ENCODE peak calls at places on chromosomes 2 and 18, in seven cellular contexts. A is HT-29, B is NCI-H1694 treated with DMSO at 0.1 percent for 48 hours, K is heart right ventricle, U is Ammon's horn, W is mucosa of gallbladder, E is T-helper 9 cell. N is an unnamed sample.

GRCh38 chr2:97857553-97857952 is 138.2 kb downstream of the TMEM131 start:
- DNase-seq in B (no peak), K (no peak), U (no peak), W (no peak), E (no peak), A (no peak), N (no peak)

GRCh38 chr2:230650585-230651137 is 62.0 kb upstream of the CAB39 start:
- DNase-seq in U (no peak), E (no peak), K (no peak), B (no peak), W (no peak), A (no peak), N (no peak)

GRCh38 chr2:9610781-9611548 is 19.8 kb downstream of the YWHAQ start:
- DNase-seq in W (no peak), U (no peak), A (no peak), K (no peak), E (no peak), B (no peak), N (no peak)

GRCh38 chr2:10404324-10405143 is 43.6 kb downstream of the ODC1 start:
- DNase-seq in E (no peak), U (no peak), A (no peak), B (peak; percentile 43), K (no peak), W (no peak), N (no peak)

GRCh38 chr2:6231166-6231565 is 539.0 kb downstream of the SOX11 start:
- DNase-seq in B (no peak), A (no peak), E (no peak), U (no peak), K (no peak), W (no peak), N (no peak)

GRCh38 chr2:47003641-47004427 is 88.2 kb upstream of the MCFD2 start:
- DNase-seq in W (no peak), U (no peak), B (no peak), K (no peak), A (no peak), E (no peak), N (no peak)

GRCh38 chr18:3015203-3015590 is 2.3 kb upstream of the LPIN2 start:
- DNase-seq in W (no peak), B (no peak), K (no peak), A (no peak), E (no peak), U (no peak), N (no peak)

GRCh38 chr2:39435974-39436591 is 1.0 kb downstream of the MAP4K3 start:
- DNase-seq in W (peak; percentile 42), A (peak; percentile 54), K (no peak), E (no peak), B (peak; percentile 5), U (peak; percentile 57), N (no peak)

GRCh38 chr18:79458131-79458838 is 62.6 kb downstream of the NFATC1 start:
- DNase-seq in U (no peak), E (no peak), B (no peak), K (peak; percentile 77), A (peak; percentile 4), W (peak; percentile 58), N (no peak)

GRCh38 chr2:128408349-128409305 is 90.0 kb upstream of the HS6ST1 start:
- DNase-seq in W (peak; percentile 10), A (no peak), B (no peak), E (no peak), U (no peak), K (no peak), N (no peak)

GRCh38 chr18:13216092-13216582 is 2.4 kb upstream of the LDLRAD4 start:
- DNase-seq in A (peak; percentile 66), B (peak; percentile 67), E (peak; percentile 30), U (peak; percentile 96), K (peak; percentile 64), W (peak; percentile 79), N (no peak)

GRCh38 chr2:27509326-27509725 is 12.7 kb downstream of the GCKR start:
- DNase-seq in K (no peak), E (no peak), U (no peak), A (no peak), W (no peak), B (no peak), N (no peak)

GRCh38 chr2:11710210-11710609 is 36.2 kb upstream of the LPIN1 start:
- DNase-seq in K (no peak), U (no peak), A (no peak), E (no peak), B (no peak), W (peak; percentile 72), N (no peak)

GRCh38 chr2:151976945-151977353 is 121.9 kb downstream of the CACNB4 start:
- DNase-seq in W (no peak), U (no peak), E (no peak), A (no peak), K (no peak), B (no peak), N (no peak)

GRCh38 chr2:10554961-10555809 is 107.1 kb upstream of the ODC1 start:
- DNase-seq in U (no peak), A (no peak), W (no peak), B (no peak), E (no peak), K (no peak), N (no peak)

GRCh38 chr2:69546646-69547045 is 96.9 kb downstream of the AAK1 start:
- DNase-seq in B (no peak), K (no peak), W (no peak), U (no peak), A (no peak), E (no peak), N (no peak)

GRCh38 chr2:33223851-33224250 is 252.6 kb upstream of the RASGRP3 start:
- DNase-seq in W (no peak), E (no peak), K (no peak), U (no peak), A (no peak), B (no peak), N (no peak)

GRCh38 chr2:66794571-66794970 is 359.6 kb downstream of the MEIS1 start:
- DNase-seq in A (no peak), E (no peak), K (no peak), W (no peak), U (no peak), B (no peak), N (no peak)

GRCh38 chr18:46335551-46336059 is 231.4 kb downstream of the HAUS1 start:
- DNase-seq in B (no peak), W (no peak), U (no peak), A (no peak), E (no peak), K (no peak), N (no peak)

GRCh38 chr2:200705305-200705985 is 106.3 kb upstream of the BZW1 start:
- DNase-seq in B (no peak), U (peak; percentile 63), A (no peak), K (no peak), E (no peak), W (no peak), N (no peak)

GRCh38 chr2:124308319-124309062 is 283.4 kb downstream of the CNTNAP5 start:
- DNase-seq in A (no peak), U (no peak), E (no peak), B (no peak), W (no peak), K (no peak), N (no peak)

GRCh38 chr2:207354466-207354865 is 175.3 kb upstream of the CREB1 start:
- DNase-seq in U (peak; percentile 15), B (no peak), A (no peak), K (no peak), W (no peak), E (no peak), N (no peak)

GRCh38 chr2:195575879-195576391 is 81.1 kb upstream of the SLC39A10 start:
- DNase-seq in E (no peak), U (peak; percentile 70), K (no peak), W (no peak), B (no peak), A (peak; percentile 69), N (no peak)

GRCh38 chr18:35141567-35142269 is 99.1 kb upstream of the ZNF397 start:
- DNase-seq in K (no peak), U (no peak), W (no peak), E (no peak), B (no peak), A (no peak), N (no peak)

GRCh38 chr2:207257291-207258190 is 91.8 kb upstream of the KLF7 start:
- DNase-seq in A (no peak), U (no peak), W (no peak), B (no peak), K (no peak), E (no peak), N (no peak)

GRCh38 chr18:50194623-50195532 is at the start of gene MYO5B:
- DNase-seq in U (no peak), W (peak; percentile 79), A (peak; percentile 85), E (peak; percentile 26), B (peak; percentile 5), K (peak; percentile 25), N (peak; percentile 31)

GRCh38 chr2:219474285-219475060 is 24.2 kb upstream of the GMPPA start:
- DNase-seq in W (no peak), B (no peak), U (no peak), E (no peak), K (no peak), A (no peak), N (no peak)

GRCh38 chr2:164242409-164242808 is 378.9 kb downstream of the GRB14 start:
- DNase-seq in W (no peak), E (no peak), A (no peak), B (no peak), K (no peak), U (no peak), N (no peak)

GRCh38 chr2:128789776-128790455 is 471.2 kb upstream of the HS6ST1 start:
- DNase-seq in E (no peak), A (no peak), U (no peak), W (peak; percentile 6), B (no peak), K (no peak), N (no peak)

GRCh38 chr18:58838946-58839345 is 25.7 kb upstream of the ZNF532 start:
- DNase-seq in K (no peak), B (no peak), E (no peak), W (no peak), A (no peak), U (no peak), N (no peak)

GRCh38 chr18:62751341-62751821 is 36.0 kb downstream of the PHLPP1 start:
- DNase-seq in U (peak; percentile 84), B (no peak), W (peak; percentile 17), E (no peak), K (no peak), A (no peak), N (no peak)

GRCh38 chr18:78769502-78770113 is 210.0 kb upstream of the SALL3 start:
- DNase-seq in A (no peak), U (no peak), W (no peak), B (no peak), E (no peak), K (no peak), N (no peak)

GRCh38 chr2:112257575-112257974 is 2.7 kb upstream of the ZC3H8 start:
- DNase-seq in U (peak; percentile 7), E (no peak), A (no peak), W (no peak), B (no peak), K (no peak), N (no peak)

GRCh38 chr2:29844713-29845320 is 76.6 kb downstream of the ALK start:
- DNase-seq in E (no peak), K (no peak), A (no peak), U (no peak), W (no peak), B (no peak), N (no peak)

GRCh38 chr2:229800997-229801754 is 86.8 kb upstream of the DNER start:
- DNase-seq in W (peak; percentile 57), A (peak; percentile 77), E (peak; percentile 55), K (no peak), B (peak; percentile 57), U (peak; percentile 74), N (peak; percentile 39)

GRCh38 chr2:100242891-100243670 is 79.2 kb downstream of the LONRF2 start:
- DNase-seq in W (peak; percentile 58), A (peak; percentile 71), E (peak; percentile 20), K (peak; percentile 75), B (peak; percentile 45), U (peak; percentile 68), N (peak; percentile 25)

GRCh38 chr18:25974630-25975077 is 115.8 kb downstream of the SS18 start:
- DNase-seq in A (peak; percentile 2), U (no peak), B (no peak), W (no peak), E (no peak), K (no peak), N (no peak)

N was measured in T-helper 17 cell.